ENCODE peak calls at places on chromosomes 4 and X, in seven cellular contexts. One of them, this sample, is unnamed.

GRCh38 chr4:3705236-3705987 is 60.8 kb upstream of the ADRA2C start:
- DNase-seq in brain microvascular endothelial cell: no peak
- DNase-seq in pancreas: peak
- DNase-seq in tibial nerve: no peak
- DNase-seq in colonic mucosa: no peak
- DNase-seq in endodermal cell: no peak
- DNase-seq in right atrium auricular region: no peak
- DNase-seq in this sample: peak

GRCh38 chrX:1283750-1284149 is 15.1 kb downstream of the CSF2RA start:
- DNase-seq in right atrium auricular region: no peak
- DNase-seq in tibial nerve: no peak
- DNase-seq in brain microvascular endothelial cell: no peak
- DNase-seq in colonic mucosa: no peak
- DNase-seq in endodermal cell: no peak
- DNase-seq in pancreas: no peak
- DNase-seq in this sample: no peak

GRCh38 chr4:125736057-125736456 is 421.3 kb downstream of the FAT4 start:
- DNase-seq in endodermal cell: peak
- DNase-seq in colonic mucosa: no peak
- DNase-seq in right atrium auricular region: no peak
- DNase-seq in tibial nerve: no peak
- DNase-seq in pancreas: no peak
- DNase-seq in brain microvascular endothelial cell: peak
- DNase-seq in this sample: no peak

GRCh38 chr4:25358515-25359275 is 18.4 kb upstream of the ANAPC4 start:
- DNase-seq in pancreas: peak
- DNase-seq in tibial nerve: no peak
- DNase-seq in endodermal cell: no peak
- DNase-seq in right atrium auricular region: no peak
- DNase-seq in brain microvascular endothelial cell: no peak
- DNase-seq in colonic mucosa: peak
- DNase-seq in this sample: peak

GRCh38 chr4:141215972-141216761 is 4.5 kb upstream of the ZNF330 start:
- DNase-seq in pancreas: no peak
- DNase-seq in right atrium auricular region: no peak
- DNase-seq in brain microvascular endothelial cell: no peak
- DNase-seq in colonic mucosa: no peak
- DNase-seq in tibial nerve: no peak
- DNase-seq in endodermal cell: no peak
- DNase-seq in this sample: no peak

GRCh38 chrX:110381216-110381615 is 22.6 kb downstream of the RTL9 start:
- DNase-seq in tibial nerve: no peak
- DNase-seq in colonic mucosa: no peak
- DNase-seq in brain microvascular endothelial cell: no peak
- DNase-seq in right atrium auricular region: no peak
- DNase-seq in pancreas: no peak
- DNase-seq in endodermal cell: no peak
- DNase-seq in this sample: no peak

GRCh38 chr4:122712782-122713181 is 19.7 kb upstream of the BBS12 start:
- DNase-seq in right atrium auricular region: no peak
- DNase-seq in tibial nerve: no peak
- DNase-seq in colonic mucosa: no peak
- DNase-seq in endodermal cell: no peak
- DNase-seq in brain microvascular endothelial cell: peak
- DNase-seq in pancreas: no peak
- DNase-seq in this sample: no peak

GRCh38 chr4:2063557-2064275 is 4.6 kb downstream of the NAT8L start:
- DNase-seq in pancreas: peak
- DNase-seq in endodermal cell: no peak
- DNase-seq in brain microvascular endothelial cell: no peak
- DNase-seq in right atrium auricular region: no peak
- DNase-seq in tibial nerve: no peak
- DNase-seq in colonic mucosa: no peak
- DNase-seq in this sample: peak

GRCh38 chrX:100797359-100797758 is 22.8 kb upstream of the CSTF2 start:
- DNase-seq in tibial nerve: no peak
- DNase-seq in pancreas: no peak
- DNase-seq in colonic mucosa: no peak
- DNase-seq in right atrium auricular region: no peak
- DNase-seq in brain microvascular endothelial cell: no peak
- DNase-seq in endodermal cell: no peak
- DNase-seq in this sample: no peak

GRCh38 chrX:110734894-110735541 is 60.6 kb downstream of the CHRDL1 start:
- DNase-seq in pancreas: no peak
- DNase-seq in colonic mucosa: no peak
- DNase-seq in endodermal cell: no peak
- DNase-seq in tibial nerve: no peak
- DNase-seq in right atrium auricular region: no peak
- DNase-seq in brain microvascular endothelial cell: no peak
- DNase-seq in this sample: no peak

GRCh38 chr4:87616268-87616667 is 7.9 kb downstream of the DSPP start:
- DNase-seq in tibial nerve: no peak
- DNase-seq in brain microvascular endothelial cell: no peak
- DNase-seq in right atrium auricular region: no peak
- DNase-seq in pancreas: no peak
- DNase-seq in colonic mucosa: no peak
- DNase-seq in endodermal cell: no peak
- DNase-seq in this sample: no peak

GRCh38 chrX:22389544-22390243 is 117.0 kb downstream of the CBLL2 start:
- DNase-seq in pancreas: no peak
- DNase-seq in endodermal cell: no peak
- DNase-seq in colonic mucosa: no peak
- DNase-seq in tibial nerve: no peak
- DNase-seq in right atrium auricular region: no peak
- DNase-seq in brain microvascular endothelial cell: peak
- DNase-seq in this sample: no peak

GRCh38 chr4:107997001-107997788 is 7.5 kb downstream of the HADH start:
- DNase-seq in tibial nerve: no peak
- DNase-seq in colonic mucosa: no peak
- DNase-seq in pancreas: no peak
- DNase-seq in endodermal cell: no peak
- DNase-seq in brain microvascular endothelial cell: peak
- DNase-seq in right atrium auricular region: no peak
- DNase-seq in this sample: no peak

GRCh38 chr4:170145120-170145519 is 55.4 kb upstream of the AADAT start:
- DNase-seq in colonic mucosa: no peak
- DNase-seq in brain microvascular endothelial cell: no peak
- DNase-seq in right atrium auricular region: no peak
- DNase-seq in endodermal cell: no peak
- DNase-seq in tibial nerve: no peak
- DNase-seq in pancreas: no peak
- DNase-seq in this sample: no peak

GRCh38 chr4:153643406-153644016 is 40.6 kb upstream of the TLR2 start:
- DNase-seq in brain microvascular endothelial cell: peak
- DNase-seq in endodermal cell: no peak
- DNase-seq in right atrium auricular region: no peak
- DNase-seq in pancreas: no peak
- DNase-seq in tibial nerve: no peak
- DNase-seq in colonic mucosa: no peak
- DNase-seq in this sample: no peak

GRCh38 chrX:17812763-17813162 is 48.3 kb downstream of the RAI2 start:
- DNase-seq in tibial nerve: no peak
- DNase-seq in colonic mucosa: no peak
- DNase-seq in brain microvascular endothelial cell: no peak
- DNase-seq in right atrium auricular region: no peak
- DNase-seq in pancreas: no peak
- DNase-seq in endodermal cell: no peak
- DNase-seq in this sample: no peak

GRCh38 chrX:123756320-123756719 is 23.5 kb upstream of the THOC2 start:
- DNase-seq in tibial nerve: no peak
- DNase-seq in endodermal cell: no peak
- DNase-seq in right atrium auricular region: no peak
- DNase-seq in brain microvascular endothelial cell: no peak
- DNase-seq in pancreas: no peak
- DNase-seq in colonic mucosa: no peak
- DNase-seq in this sample: no peak

GRCh38 chrX:41558531-41558930 is 111.4 kb downstream of the NYX start:
- DNase-seq in endodermal cell: no peak
- DNase-seq in right atrium auricular region: no peak
- DNase-seq in pancreas: no peak
- DNase-seq in colonic mucosa: no peak
- DNase-seq in brain microvascular endothelial cell: no peak
- DNase-seq in tibial nerve: no peak
- DNase-seq in this sample: no peak

GRCh38 chrX:121365572-121366161 is 318.3 kb downstream of the GLUD2 start:
- DNase-seq in endodermal cell: peak
- DNase-seq in brain microvascular endothelial cell: no peak
- DNase-seq in pancreas: no peak
- DNase-seq in right atrium auricular region: no peak
- DNase-seq in tibial nerve: no peak
- DNase-seq in colonic mucosa: peak
- DNase-seq in this sample: no peak

DNA sequence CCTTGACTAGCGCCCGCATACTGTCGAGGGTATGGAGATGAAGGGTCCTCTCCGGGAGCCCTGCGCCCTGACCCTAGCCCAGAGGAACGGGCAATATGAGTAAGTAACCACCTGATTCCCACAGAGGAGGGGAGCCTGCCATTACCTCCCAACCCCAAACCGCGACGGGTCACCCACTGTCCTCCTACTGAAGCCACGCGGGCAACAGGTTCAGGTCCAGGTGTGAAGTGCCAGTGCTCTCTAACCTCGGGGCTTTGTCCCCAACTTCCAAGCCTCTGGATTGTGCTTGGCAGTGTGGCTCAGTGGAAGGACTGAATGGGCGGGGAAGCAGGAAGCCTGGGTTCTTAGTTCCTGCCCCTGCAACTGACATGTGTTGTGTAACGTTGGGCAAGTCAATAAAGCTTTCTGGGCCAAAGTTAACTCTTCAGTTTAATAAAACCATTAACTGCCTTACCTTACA is 696 bp downstream of the OCRL start:
- DNase-seq in brain microvascular endothelial cell: no peak
- DNase-seq in right atrium auricular region: no peak
- DNase-seq in endodermal cell: peak
- DNase-seq in colonic mucosa: peak
- DNase-seq in tibial nerve: no peak
- DNase-seq in pancreas: peak
- DNase-seq in this sample: peak
- H3K27ac ChIP-seq in brain microvascular endothelial cell: no peak
- H3K27ac ChIP-seq in right atrium auricular region: peak
- H3K27ac ChIP-seq in endodermal cell: no peak
- H3K27ac ChIP-seq in colonic mucosa: peak
- H3K27ac ChIP-seq in tibial nerve: peak
- H3K27ac ChIP-seq in pancreas: peak
- H3K27ac ChIP-seq in this sample: peak

DNA sequence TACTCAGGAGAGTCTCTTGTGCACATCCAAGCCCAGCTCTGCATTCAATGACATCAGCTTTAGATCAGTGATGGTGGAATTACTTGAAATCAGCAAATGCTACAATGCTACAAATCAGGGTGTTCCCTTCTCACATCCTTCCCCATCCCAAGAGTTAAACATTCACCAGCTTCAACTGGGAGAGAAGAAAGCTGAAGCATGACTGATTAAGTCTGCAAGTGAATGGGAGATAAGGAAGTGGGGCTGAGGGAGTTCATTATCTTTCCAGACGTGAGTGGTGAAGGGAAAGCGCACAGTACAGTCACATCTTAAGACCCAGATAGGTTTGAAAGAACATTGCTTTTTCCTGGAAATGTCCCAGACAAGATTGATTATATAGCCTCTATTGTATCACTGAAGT is 26.2 kb upstream of the MAP9 start:
- DNase-seq in endodermal cell: no peak
- DNase-seq in colonic mucosa: no peak
- DNase-seq in brain microvascular endothelial cell: no peak
- DNase-seq in tibial nerve: no peak
- DNase-seq in pancreas: no peak
- DNase-seq in right atrium auricular region: no peak
- DNase-seq in this sample: no peak
- TF ChIP-seq CTCF in endodermal cell: no peak
- TF ChIP-seq CTCF in colonic mucosa: no peak
- TF ChIP-seq CTCF in brain microvascular endothelial cell: no peak
- TF ChIP-seq CTCF in tibial nerve: no peak
- TF ChIP-seq CTCF in pancreas: no peak
- TF ChIP-seq CTCF in right atrium auricular region: no peak
- TF ChIP-seq CTCF in this sample: no peak

DNA sequence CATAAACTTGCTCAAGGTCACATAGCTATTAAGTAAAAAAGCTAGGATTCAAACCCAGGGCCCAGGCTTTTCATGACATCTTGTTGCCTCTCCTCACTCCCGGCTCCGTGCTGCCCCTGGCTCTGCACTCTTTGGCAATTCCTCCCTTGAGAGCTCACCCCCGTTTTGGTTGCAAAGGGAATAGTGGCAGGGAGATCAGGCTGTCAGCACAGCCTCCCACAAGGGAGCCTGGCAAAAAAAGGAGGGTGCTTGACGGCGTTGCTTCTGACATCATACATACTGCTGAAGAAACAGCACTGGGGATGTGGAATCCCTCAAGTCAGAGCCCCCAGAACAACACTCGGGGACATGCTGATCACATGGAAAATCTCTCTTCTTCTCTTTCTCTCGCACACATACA is 20.5 kb downstream of the IQSEC2 start:
- DNase-seq in tibial nerve: no peak
- DNase-seq in colonic mucosa: no peak
- DNase-seq in right atrium auricular region: no peak
- DNase-seq in brain microvascular endothelial cell: no peak
- DNase-seq in endodermal cell: no peak
- DNase-seq in pancreas: no peak
- DNase-seq in this sample: no peak
- H3K27ac ChIP-seq in tibial nerve: no peak
- H3K27ac ChIP-seq in colonic mucosa: no peak
- H3K27ac ChIP-seq in right atrium auricular region: no peak
- H3K27ac ChIP-seq in brain microvascular endothelial cell: no peak
- H3K27ac ChIP-seq in endodermal cell: no peak
- H3K27ac ChIP-seq in pancreas: no peak
- H3K27ac ChIP-seq in this sample: no peak

GRCh38 chr4:68383115-68383514 is 33.2 kb upstream of the YTHDC1 start:
- DNase-seq in endodermal cell: no peak
- DNase-seq in right atrium auricular region: no peak
- DNase-seq in brain microvascular endothelial cell: no peak
- DNase-seq in pancreas: no peak
- DNase-seq in colonic mucosa: no peak
- DNase-seq in tibial nerve: no peak
- DNase-seq in this sample: no peak

GRCh38 chr4:68390205-68390604 is 40.3 kb upstream of the YTHDC1 start:
- DNase-seq in colonic mucosa: no peak
- DNase-seq in endodermal cell: no peak
- DNase-seq in tibial nerve: no peak
- DNase-seq in right atrium auricular region: no peak
- DNase-seq in brain microvascular endothelial cell: no peak
- DNase-seq in pancreas: no peak
- DNase-seq in this sample: no peak

GRCh38 chr4:68388347-68388746 is 38.5 kb upstream of the YTHDC1 start:
- DNase-seq in colonic mucosa: no peak
- DNase-seq in tibial nerve: no peak
- DNase-seq in pancreas: no peak
- DNase-seq in endodermal cell: no peak
- DNase-seq in right atrium auricular region: no peak
- DNase-seq in brain microvascular endothelial cell: no peak
- DNase-seq in this sample: no peak

DNA sequence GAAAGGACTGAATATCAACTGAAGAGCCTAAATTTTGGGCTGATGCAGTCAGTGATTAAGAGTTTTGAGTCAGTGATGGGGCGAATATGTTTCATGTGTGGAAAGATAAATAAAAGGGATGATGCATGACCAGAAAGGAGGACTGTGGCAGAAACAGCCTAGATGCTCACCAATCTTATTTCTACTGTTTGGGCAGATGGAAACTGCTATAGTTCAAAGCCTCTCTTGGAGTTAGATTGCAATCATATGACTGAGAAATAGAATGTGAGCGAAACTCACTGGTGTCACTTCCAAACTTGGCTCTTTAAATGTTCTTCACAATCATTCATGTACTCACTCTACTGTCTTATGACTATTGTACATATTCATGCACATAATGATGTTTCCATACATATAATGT is 35.4 kb upstream of the YTHDC1 start:
- DNase-seq in colonic mucosa: no peak
- DNase-seq in pancreas: no peak
- DNase-seq in endodermal cell: no peak
- DNase-seq in tibial nerve: no peak
- DNase-seq in brain microvascular endothelial cell: no peak
- DNase-seq in right atrium auricular region: no peak
- DNase-seq in this sample: no peak
- TF ChIP-seq CTCF in colonic mucosa: no peak
- TF ChIP-seq CTCF in pancreas: no peak
- TF ChIP-seq CTCF in endodermal cell: no peak
- TF ChIP-seq CTCF in tibial nerve: no peak
- TF ChIP-seq CTCF in brain microvascular endothelial cell: no peak
- TF ChIP-seq CTCF in right atrium auricular region: no peak
- TF ChIP-seq CTCF in this sample: no peak